ENCODE peak calls at places on chromosomes 2 and 18, in eight cellular contexts. One of them, this sample, is unnamed.

GRCh38 chr2:22784586-22784985 is 600.4 kb upstream of the KLHL29 start:
- DNase-seq in fibroblast of lung: no peak
- DNase-seq in astrocyte of the cerebellum: no peak
- DNase-seq in B cell: no peak
- DNase-seq in GM13976: no peak
- DNase-seq in choroid plexus epithelial cell: no peak
- DNase-seq in osteocyte: no peak
- DNase-seq in right lobe of liver: no peak
- DNase-seq in this sample: no peak

GRCh38 chr18:59303006-59303405 is 15.4 kb downstream of the CPLX4 start:
- DNase-seq in astrocyte of the cerebellum: no peak
- DNase-seq in fibroblast of lung: no peak
- DNase-seq in GM13976: no peak
- DNase-seq in B cell: no peak
- DNase-seq in right lobe of liver: no peak
- DNase-seq in choroid plexus epithelial cell: no peak
- DNase-seq in osteocyte: no peak
- DNase-seq in this sample: no peak

GRCh38 chr2:88082781-88083180 is 15.2 kb downstream of the SMYD1 start:
- DNase-seq in B cell: no peak
- DNase-seq in GM13976: no peak
- DNase-seq in osteocyte: no peak
- DNase-seq in astrocyte of the cerebellum: no peak
- DNase-seq in choroid plexus epithelial cell: no peak
- DNase-seq in fibroblast of lung: no peak
- DNase-seq in right lobe of liver: no peak
- DNase-seq in this sample: no peak

GRCh38 chr2:107313316-107313715 is 427.3 kb upstream of the ST6GAL2 start:
- DNase-seq in choroid plexus epithelial cell: no peak
- DNase-seq in fibroblast of lung: no peak
- DNase-seq in right lobe of liver: no peak
- DNase-seq in astrocyte of the cerebellum: no peak
- DNase-seq in B cell: no peak
- DNase-seq in osteocyte: no peak
- DNase-seq in GM13976: no peak
- DNase-seq in this sample: no peak

GRCh38 chr2:147006724-147007123 is 838.1 kb upstream of the ACVR2A start:
- DNase-seq in GM13976: no peak
- DNase-seq in osteocyte: no peak
- DNase-seq in fibroblast of lung: peak; percentile 47
- DNase-seq in B cell: no peak
- DNase-seq in right lobe of liver: no peak
- DNase-seq in choroid plexus epithelial cell: peak; percentile 41
- DNase-seq in astrocyte of the cerebellum: no peak
- DNase-seq in this sample: no peak

GRCh38 chr18:23835506-23835905 is 146.3 kb downstream of the LAMA3 start:
- DNase-seq in choroid plexus epithelial cell: peak; percentile 71
- DNase-seq in osteocyte: no peak
- DNase-seq in GM13976: no peak
- DNase-seq in fibroblast of lung: no peak
- DNase-seq in B cell: no peak
- DNase-seq in right lobe of liver: no peak
- DNase-seq in astrocyte of the cerebellum: no peak
- DNase-seq in this sample: no peak

GRCh38 chr2:195533771-195534642 is 123.0 kb upstream of the SLC39A10 start:
- DNase-seq in astrocyte of the cerebellum: peak; percentile 83
- DNase-seq in osteocyte: no peak
- DNase-seq in right lobe of liver: no peak
- DNase-seq in B cell: peak; percentile 36
- DNase-seq in fibroblast of lung: peak; percentile 96
- DNase-seq in choroid plexus epithelial cell: peak; percentile 89
- DNase-seq in GM13976: no peak
- DNase-seq in this sample: no peak

GRCh38 chr2:29201979-29202378 is 86.8 kb downstream of the CLIP4 start:
- DNase-seq in choroid plexus epithelial cell: no peak
- DNase-seq in GM13976: no peak
- DNase-seq in fibroblast of lung: no peak
- DNase-seq in astrocyte of the cerebellum: no peak
- DNase-seq in B cell: no peak
- DNase-seq in osteocyte: no peak
- DNase-seq in right lobe of liver: no peak
- DNase-seq in this sample: no peak

GRCh38 chr18:23871410-23871809 is 143.1 kb upstream of the TTC39C start:
- DNase-seq in astrocyte of the cerebellum: peak; percentile 5
- DNase-seq in choroid plexus epithelial cell: peak; percentile 10
- DNase-seq in osteocyte: no peak
- DNase-seq in B cell: peak; percentile 64
- DNase-seq in fibroblast of lung: peak; percentile 64
- DNase-seq in right lobe of liver: no peak
- DNase-seq in GM13976: peak; percentile 31
- DNase-seq in this sample: peak; percentile 39

GRCh38 chr2:5781679-5782078 is 89.5 kb downstream of the SOX11 start:
- DNase-seq in choroid plexus epithelial cell: no peak
- DNase-seq in GM13976: no peak
- DNase-seq in B cell: no peak
- DNase-seq in osteocyte: no peak
- DNase-seq in right lobe of liver: no peak
- DNase-seq in astrocyte of the cerebellum: no peak
- DNase-seq in fibroblast of lung: no peak
- DNase-seq in this sample: no peak

GRCh38 chr2:242004902-242005230 is 135.3 kb downstream of the RTP5 start:
- DNase-seq in astrocyte of the cerebellum: no peak
- DNase-seq in B cell: no peak
- DNase-seq in right lobe of liver: no peak
- DNase-seq in choroid plexus epithelial cell: no peak
- DNase-seq in fibroblast of lung: no peak
- DNase-seq in osteocyte: no peak
- DNase-seq in GM13976: no peak
- DNase-seq in this sample: no peak

GRCh38 chr2:196295005-196295404 is 123.6 kb upstream of the STK17B start:
- DNase-seq in osteocyte: no peak
- DNase-seq in fibroblast of lung: peak; percentile 25
- DNase-seq in choroid plexus epithelial cell: no peak
- DNase-seq in B cell: no peak
- DNase-seq in right lobe of liver: no peak
- DNase-seq in astrocyte of the cerebellum: no peak
- DNase-seq in GM13976: no peak
- DNase-seq in this sample: no peak

GRCh38 chr18:63683152-63683551 is 19.6 kb upstream of the SERPINB11 start:
- DNase-seq in astrocyte of the cerebellum: peak; percentile 5
- DNase-seq in right lobe of liver: no peak
- DNase-seq in osteocyte: no peak
- DNase-seq in GM13976: no peak
- DNase-seq in fibroblast of lung: peak; percentile 80
- DNase-seq in B cell: no peak
- DNase-seq in choroid plexus epithelial cell: peak; percentile 96
- DNase-seq in this sample: no peak

GRCh38 chr2:219475697-219476604 is 22.7 kb upstream of the GMPPA start:
- DNase-seq in B cell: peak; percentile 38
- DNase-seq in osteocyte: no peak
- DNase-seq in choroid plexus epithelial cell: peak; percentile 61
- DNase-seq in astrocyte of the cerebellum: no peak
- DNase-seq in right lobe of liver: peak; percentile 74
- DNase-seq in GM13976: peak; percentile 85
- DNase-seq in fibroblast of lung: peak; percentile 65
- DNase-seq in this sample: peak; percentile 80

GRCh38 chr2:205860847-205861246 is 178.5 kb downstream of the NRP2 start:
- DNase-seq in choroid plexus epithelial cell: no peak
- DNase-seq in right lobe of liver: no peak
- DNase-seq in osteocyte: no peak
- DNase-seq in GM13976: no peak
- DNase-seq in astrocyte of the cerebellum: no peak
- DNase-seq in B cell: no peak
- DNase-seq in fibroblast of lung: no peak
- DNase-seq in this sample: no peak

GRCh38 chr2:54109848-54110247 is 5.6 kb upstream of the ACYP2 start:
- DNase-seq in fibroblast of lung: no peak
- DNase-seq in right lobe of liver: no peak
- DNase-seq in astrocyte of the cerebellum: no peak
- DNase-seq in B cell: no peak
- DNase-seq in GM13976: no peak
- DNase-seq in choroid plexus epithelial cell: no peak
- DNase-seq in osteocyte: no peak
- DNase-seq in this sample: no peak

GRCh38 chr2:242020196-242021004 is 150.9 kb downstream of the RTP5 start:
- DNase-seq in choroid plexus epithelial cell: peak; percentile 87
- DNase-seq in fibroblast of lung: no peak
- DNase-seq in B cell: peak; percentile 38
- DNase-seq in osteocyte: no peak
- DNase-seq in GM13976: no peak
- DNase-seq in right lobe of liver: no peak
- DNase-seq in astrocyte of the cerebellum: no peak
- DNase-seq in this sample: no peak

GRCh38 chr2:233764264-233764663 is 4.2 kb downstream of the UGT1A1 start:
- DNase-seq in choroid plexus epithelial cell: peak; percentile 67
- DNase-seq in fibroblast of lung: peak; percentile 78
- DNase-seq in GM13976: no peak
- DNase-seq in B cell: no peak
- DNase-seq in astrocyte of the cerebellum: no peak
- DNase-seq in right lobe of liver: peak; percentile 73
- DNase-seq in osteocyte: no peak
- DNase-seq in this sample: no peak

GRCh38 chr2:23564618-23564967 is 179.6 kb downstream of the KLHL29 start:
- DNase-seq in choroid plexus epithelial cell: no peak
- DNase-seq in astrocyte of the cerebellum: peak; percentile 49
- DNase-seq in osteocyte: no peak
- DNase-seq in fibroblast of lung: peak; percentile 61
- DNase-seq in B cell: no peak
- DNase-seq in GM13976: no peak
- DNase-seq in right lobe of liver: no peak
- DNase-seq in this sample: no peak

DNA sequence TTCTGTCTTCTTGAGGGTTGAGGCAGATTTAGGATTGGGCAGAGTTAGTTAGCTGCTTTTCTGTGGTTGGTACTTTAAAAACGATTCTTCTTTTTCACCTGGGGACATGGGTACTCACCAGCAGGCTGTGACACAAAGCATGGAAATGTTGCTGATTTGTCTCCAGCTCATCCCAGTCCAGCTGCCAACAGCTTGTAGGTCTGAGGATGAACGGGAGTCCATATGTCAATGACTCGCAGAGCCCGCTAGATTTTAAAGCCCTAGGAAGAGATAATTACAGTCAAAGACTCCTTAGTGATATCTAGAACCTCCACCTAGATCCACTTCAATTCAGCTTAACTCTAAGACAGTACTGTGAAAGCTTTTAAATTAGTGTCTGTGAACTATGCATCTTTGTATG is 20.8 kb downstream of the DOK1 start:
- DNase-seq in right lobe of liver: no peak
- DNase-seq in astrocyte of the cerebellum: no peak
- DNase-seq in fibroblast of lung: no peak
- DNase-seq in choroid plexus epithelial cell: no peak
- DNase-seq in GM13976: no peak
- DNase-seq in osteocyte: no peak
- DNase-seq in B cell: no peak
- DNase-seq in this sample: no peak
- TF ChIP-seq CTCF in right lobe of liver: no peak
- TF ChIP-seq CTCF in astrocyte of the cerebellum: no peak
- TF ChIP-seq CTCF in fibroblast of lung: no peak
- TF ChIP-seq CTCF in choroid plexus epithelial cell: no peak
- TF ChIP-seq CTCF in GM13976: no peak
- TF ChIP-seq CTCF in osteocyte: no peak
- TF ChIP-seq CTCF in B cell: no peak
- TF ChIP-seq CTCF in this sample: no peak

GRCh38 chr2:42328148-42328833 is 32.7 kb downstream of the COX7A2L start:
- DNase-seq in astrocyte of the cerebellum: peak; percentile 40
- DNase-seq in osteocyte: no peak
- DNase-seq in fibroblast of lung: peak; percentile 25
- DNase-seq in right lobe of liver: no peak
- DNase-seq in B cell: peak; percentile 14
- DNase-seq in choroid plexus epithelial cell: peak; percentile 73
- DNase-seq in GM13976: no peak
- DNase-seq in this sample: peak; percentile 28
- TF ChIP-seq CTCF in astrocyte of the cerebellum: peak; percentile 24
- TF ChIP-seq CTCF in osteocyte: peak; percentile 69
- TF ChIP-seq CTCF in fibroblast of lung: peak; percentile 43
- TF ChIP-seq CTCF in right lobe of liver: peak; percentile 58
- TF ChIP-seq CTCF in B cell: peak; percentile 40
- TF ChIP-seq CTCF in choroid plexus epithelial cell: peak; percentile 56
- TF ChIP-seq CTCF in GM13976: peak; percentile 14
- TF ChIP-seq CTCF in this sample: peak; percentile 35

GRCh38 chr2:178309541-178309940 is 115.2 kb downstream of the OSBPL6 start:
- DNase-seq in choroid plexus epithelial cell: no peak
- DNase-seq in astrocyte of the cerebellum: no peak
- DNase-seq in fibroblast of lung: no peak
- DNase-seq in B cell: no peak
- DNase-seq in osteocyte: no peak
- DNase-seq in right lobe of liver: no peak
- DNase-seq in GM13976: no peak
- DNase-seq in this sample: no peak

GRCh38 chr2:178304262-178304661 is 110.0 kb downstream of the OSBPL6 start:
- DNase-seq in right lobe of liver: no peak
- DNase-seq in astrocyte of the cerebellum: no peak
- DNase-seq in osteocyte: no peak
- DNase-seq in B cell: no peak
- DNase-seq in GM13976: no peak
- DNase-seq in choroid plexus epithelial cell: no peak
- DNase-seq in fibroblast of lung: no peak
- DNase-seq in this sample: no peak

GRCh38 chr2:178301595-178302324 is 107.4 kb downstream of the OSBPL6 start:
- DNase-seq in osteocyte: no peak
- DNase-seq in B cell: no peak
- DNase-seq in GM13976: no peak
- DNase-seq in fibroblast of lung: no peak
- DNase-seq in right lobe of liver: no peak
- DNase-seq in astrocyte of the cerebellum: no peak
- DNase-seq in choroid plexus epithelial cell: no peak
- DNase-seq in this sample: no peak

DNA sequence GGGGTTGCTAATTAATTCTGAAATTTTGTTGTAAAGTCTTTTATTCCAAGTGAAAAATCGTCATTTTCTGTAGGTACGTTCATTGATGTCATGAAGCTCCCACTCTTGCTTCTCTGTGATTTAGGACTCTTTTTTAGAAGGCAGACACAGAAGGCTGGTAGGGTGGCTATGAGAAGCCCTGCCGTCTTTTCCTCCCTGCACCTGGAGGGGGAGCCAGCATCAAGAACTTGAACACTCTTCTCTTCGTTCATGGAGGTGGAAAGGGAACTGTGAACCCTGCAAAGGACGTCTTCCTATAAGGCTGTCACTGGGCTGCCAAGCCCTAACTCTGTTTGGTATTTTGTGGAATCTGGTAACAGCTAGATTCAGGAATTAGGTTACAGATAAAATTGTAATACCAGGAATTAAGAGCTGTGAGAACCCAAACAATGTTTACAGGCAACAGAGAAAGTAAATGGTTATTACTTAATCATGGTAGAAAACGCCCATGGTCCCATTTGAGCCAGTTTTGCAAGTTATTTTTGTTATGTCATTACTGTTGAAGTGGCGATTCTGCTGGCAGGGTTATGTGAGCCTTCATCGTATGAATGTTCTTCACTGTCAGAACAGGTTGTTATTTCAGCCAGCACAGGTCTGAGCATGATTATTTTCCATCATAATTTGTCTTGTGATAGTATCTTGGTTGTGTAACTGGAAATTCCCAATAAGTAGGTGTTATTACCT is 112.2 kb downstream of the OSBPL6 start:
- DNase-seq in choroid plexus epithelial cell: peak; percentile 68
- DNase-seq in GM13976: peak; percentile 48
- DNase-seq in right lobe of liver: peak; percentile 62
- DNase-seq in fibroblast of lung: no peak
- DNase-seq in astrocyte of the cerebellum: no peak
- DNase-seq in B cell: peak; percentile 11
- DNase-seq in osteocyte: no peak
- DNase-seq in this sample: peak; percentile 58
- TF ChIP-seq CTCF in choroid plexus epithelial cell: peak; percentile 86
- TF ChIP-seq CTCF in GM13976: peak; percentile 71
- TF ChIP-seq CTCF in right lobe of liver: peak; percentile 72
- TF ChIP-seq CTCF in fibroblast of lung: peak; percentile 78
- TF ChIP-seq CTCF in astrocyte of the cerebellum: peak; percentile 60
- TF ChIP-seq CTCF in B cell: peak; percentile 28
- TF ChIP-seq CTCF in osteocyte: peak; percentile 29
- TF ChIP-seq CTCF in this sample: peak; percentile 69

GRCh38 chr2:63486861-63487290 is 101.4 kb downstream of the WDPCP start:
- DNase-seq in B cell: no peak
- DNase-seq in fibroblast of lung: no peak
- DNase-seq in astrocyte of the cerebellum: no peak
- DNase-seq in right lobe of liver: no peak
- DNase-seq in choroid plexus epithelial cell: peak; percentile 10
- DNase-seq in osteocyte: no peak
- DNase-seq in GM13976: no peak
- DNase-seq in this sample: no peak
- TF ChIP-seq CTCF in B cell: no peak
- TF ChIP-seq CTCF in fibroblast of lung: no peak
- TF ChIP-seq CTCF in astrocyte of the cerebellum: peak; percentile 3
- TF ChIP-seq CTCF in right lobe of liver: peak; percentile 18
- TF ChIP-seq CTCF in choroid plexus epithelial cell: peak; percentile 34
- TF ChIP-seq CTCF in osteocyte: peak; percentile 13
- TF ChIP-seq CTCF in GM13976: peak; percentile 34
- TF ChIP-seq CTCF in this sample: no peak

This sample was measured in GM20000.